ENCODE peak calls at places on chromosomes 7 and 10, in six cellular contexts. H is HepG2, I is K562, L is SK-N-SH, Y is H1, U is GM12878. Z is an unnamed sample. For H3K79me2, the result is how much of the 10 kb centered on the place peaks cover.

GRCh38 chr7:135648235-135648634 is 14.1 kb upstream of the STMP1 start:
- DNase-seq in H (no peak), Y (no peak), L (no peak), I (no peak), U (no peak), Z (no peak)

GRCh38 chr10:15211464-15211979 is 43.0 kb upstream of the NMT2 start:
- DNase-seq in L (no peak), U (no peak), I (no peak), Y (no peak), H (no peak), Z (peak)

GRCh38 chr7:135683609-135684008 is 21.3 kb downstream of the STMP1 start:
- DNase-seq in I (no peak), Y (no peak), L (no peak), U (no peak), H (no peak), Z (no peak)

GRCh38 chr7:146956323-146956722 is 839.7 kb downstream of the CNTNAP2 start:
- DNase-seq in H (no peak), Y (no peak), I (no peak), L (no peak), U (no peak), Z (no peak)

GRCh38 chr7:93941956-93942355 is 20.4 kb downstream of the GNG11 start:
- DNase-seq in Y (no peak), I (no peak), H (no peak), L (no peak), U (no peak), Z (no peak)

GRCh38 chr10:16809074-16809718 is 8.0 kb downstream of the RSU1 start:
- DNase-seq in U (no peak), I (peak), L (peak), H (peak), Y (peak), Z (peak)

GRCh38 chr7:142671506-142671905 is 77.8 kb upstream of the PRSS1 start:
- DNase-seq in H (no peak), U (no peak), I (no peak), L (no peak), Y (no peak), Z (no peak)

GRCh38 chr7:80851896-80852476 is 66.9 kb downstream of the SEMA3C start:
- DNase-seq in H (peak), L (no peak), U (no peak), Y (no peak), I (no peak), Z (no peak)

GRCh38 chr10:72276013-72276387 is 2.3 kb downstream of the DDIT4 start:
- DNase-seq in I (peak), L (no peak), Y (no peak), U (no peak), H (no peak), Z (peak)

GRCh38 chr7:136741941-136742340 is 126.5 kb upstream of the CHRM2 start:
- DNase-seq in U (no peak), L (no peak), I (no peak), H (no peak), Y (no peak), Z (no peak)

GRCh38 chr7:136698977-136699376 is 169.5 kb upstream of the CHRM2 start:
- DNase-seq in L (no peak), I (no peak), U (no peak), Y (no peak), H (no peak), Z (no peak)

GRCh38 chr10:86979977-86980448 is 11.7 kb downstream of the ADIRF start:
- DNase-seq in L (no peak), I (no peak), H (no peak), Y (no peak), U (no peak), Z (no peak)

GRCh38 chr10:63976538-63976937 is 455.3 kb downstream of the REEP3 start:
- DNase-seq in U (no peak), Y (peak), I (peak), H (peak), L (peak), Z (peak)

GRCh38 chr7:115511330-115511729 is 519.2 kb downstream of the TFEC start:
- DNase-seq in H (no peak), L (no peak), U (no peak), I (no peak), Y (no peak), Z (no peak)

GRCh38 chr10:11148638-11149037 is 131.0 kb downstream of the CELF2 start:
- DNase-seq in I (peak), Y (no peak), L (no peak), H (no peak), U (no peak), Z (no peak)

GRCh38 chr10:11150876-11151275 is 133.2 kb downstream of the CELF2 start:
- DNase-seq in U (no peak), H (no peak), Y (no peak), I (no peak), L (no peak), Z (no peak)

GRCh38 chr10:11148131-11148530 is 130.5 kb downstream of the CELF2 start:
- DNase-seq in Y (no peak), I (no peak), H (no peak), U (no peak), L (no peak), Z (no peak)

GRCh38 chr10:11149499-11149898 is 131.8 kb downstream of the CELF2 start:
- DNase-seq in H (no peak), U (no peak), I (peak), L (no peak), Y (no peak), Z (no peak)

GRCh38 chr10:11150255-11150731 is 132.6 kb downstream of the CELF2 start:
- DNase-seq in L (no peak), Y (no peak), I (peak), U (no peak), H (no peak), Z (no peak)
- H3K79me2 ChIP-seq in L (under half), Y (under half), I (under half), U (under half), H (under half), Z (under half)

GRCh38 chr7:25643770-25644394 is 415.6 kb upstream of the NPVF start:
- DNase-seq in I (peak), L (no peak), U (no peak), H (no peak), Y (no peak), Z (no peak)

GRCh38 chr7:25643285-25643684 is 415.0 kb upstream of the NPVF start:
- DNase-seq in I (no peak), Y (no peak), U (no peak), L (no peak), H (no peak), Z (no peak)

GRCh38 chr7:25642849-25643248 is 414.6 kb upstream of the NPVF start:
- DNase-seq in U (no peak), Y (no peak), I (no peak), H (no peak), L (no peak), Z (no peak)

GRCh38 chr7:25647007-25647406 is 418.7 kb upstream of the NPVF start:
- DNase-seq in Y (no peak), U (no peak), H (no peak), L (no peak), I (peak), Z (no peak)

DNA sequence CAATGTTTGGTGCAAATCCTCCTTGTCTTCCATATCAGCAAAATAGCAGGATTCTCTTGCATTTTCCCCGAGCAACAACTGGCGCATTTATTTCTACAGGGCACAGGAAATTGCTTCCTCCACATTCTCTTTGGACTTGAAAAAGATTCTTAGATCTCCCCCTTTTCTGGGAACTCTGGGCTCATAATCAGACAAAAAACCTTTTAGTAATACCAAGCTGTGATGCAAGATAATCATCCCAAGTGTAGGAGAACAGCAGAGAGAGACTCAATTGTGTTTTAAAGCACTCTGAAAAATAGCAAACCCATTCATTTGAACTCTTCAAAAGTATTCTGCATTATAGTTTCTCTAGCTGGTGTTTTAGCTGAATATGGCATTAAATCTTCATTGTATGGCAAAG is 419.6 kb upstream of the NPVF start:
- DNase-seq in L (no peak), Y (no peak), U (no peak), H (no peak), I (peak), Z (no peak)
- TF ChIP-seq YY1 in L (no peak), Y (no peak), U (no peak), H (no peak), I (no peak), Z (no peak)

GRCh38 chr7:92695308-92696261 is 105.4 kb upstream of the FAM133B start:
- DNase-seq in Y (peak), U (no peak), H (peak), L (no peak), I (peak), Z (peak)

GRCh38 chr7:92696584-92696983 is 106.4 kb upstream of the FAM133B start:
- DNase-seq in Y (no peak), L (no peak), H (no peak), U (no peak), I (no peak), Z (no peak)

GRCh38 chr7:92697414-92697813 is 107.2 kb upstream of the FAM133B start:
- DNase-seq in Y (no peak), U (no peak), H (no peak), I (no peak), L (no peak), Z (no peak)

GRCh38 chr7:92698237-92698841 is 108.1 kb upstream of the FAM133B start:
- DNase-seq in Y (no peak), L (peak), H (peak), I (no peak), U (no peak), Z (peak)

GRCh38 chr7:92697012-92697411 is 106.8 kb upstream of the FAM133B start:
- DNase-seq in U (no peak), I (no peak), L (no peak), H (no peak), Y (no peak), Z (no peak)
- H3K79me2 ChIP-seq in U (under half), I (under half), L (half or more), H (under half), Y (under half), Z (under half)

GRCh38 chr7:28354601-28355062 is 57.7 kb upstream of the CREB5 start:
- DNase-seq in U (no peak), I (no peak), Y (no peak), H (no peak), L (no peak), Z (no peak)

GRCh38 chr7:28360739-28361138 is 51.6 kb upstream of the CREB5 start:
- DNase-seq in I (no peak), Y (no peak), H (no peak), U (no peak), L (peak), Z (no peak)

GRCh38 chr7:28356619-28357018 is 55.7 kb upstream of the CREB5 start:
- DNase-seq in Y (no peak), H (no peak), L (peak), U (no peak), I (no peak), Z (no peak)

GRCh38 chr7:28355553-28356319 is 56.6 kb upstream of the CREB5 start:
- DNase-seq in H (no peak), Y (no peak), L (no peak), U (no peak), I (no peak), Z (no peak)

GRCh38 chr7:28358423-28358868 is 53.9 kb upstream of the CREB5 start:
- DNase-seq in L (no peak), Y (no peak), H (no peak), I (no peak), U (no peak), Z (peak)
- TF ChIP-seq YY1 in L (peak), Y (no peak), H (no peak), I (no peak), U (no peak), Z (no peak)

GRCh38 chr7:74476546-74477095 is 22.9 kb downstream of the GTF2IRD1 start:
- DNase-seq in I (no peak), U (no peak), L (peak), H (no peak), Y (no peak), Z (no peak)
- H3K79me2 ChIP-seq in I (under half), U (under half), L (half or more), H (under half), Y (under half), Z (under half)

GRCh38 chr7:50633414-50633710 is 68.2 kb upstream of the DDC start:
- DNase-seq in Y (no peak), I (no peak), U (no peak), L (no peak), H (no peak), Z (no peak)

GRCh38 chr7:50631639-50632038 is 66.4 kb upstream of the DDC start:
- DNase-seq in Y (no peak), I (no peak), H (no peak), L (no peak), U (no peak), Z (no peak)

GRCh38 chr7:50634378-50634777 is 69.2 kb upstream of the DDC start:
- DNase-seq in L (no peak), I (no peak), U (no peak), H (no peak), Y (no peak), Z (no peak)

GRCh38 chr7:50631100-50631499 is 65.9 kb upstream of the DDC start:
- DNase-seq in U (no peak), L (no peak), Y (no peak), I (no peak), H (no peak), Z (no peak)

DNA sequence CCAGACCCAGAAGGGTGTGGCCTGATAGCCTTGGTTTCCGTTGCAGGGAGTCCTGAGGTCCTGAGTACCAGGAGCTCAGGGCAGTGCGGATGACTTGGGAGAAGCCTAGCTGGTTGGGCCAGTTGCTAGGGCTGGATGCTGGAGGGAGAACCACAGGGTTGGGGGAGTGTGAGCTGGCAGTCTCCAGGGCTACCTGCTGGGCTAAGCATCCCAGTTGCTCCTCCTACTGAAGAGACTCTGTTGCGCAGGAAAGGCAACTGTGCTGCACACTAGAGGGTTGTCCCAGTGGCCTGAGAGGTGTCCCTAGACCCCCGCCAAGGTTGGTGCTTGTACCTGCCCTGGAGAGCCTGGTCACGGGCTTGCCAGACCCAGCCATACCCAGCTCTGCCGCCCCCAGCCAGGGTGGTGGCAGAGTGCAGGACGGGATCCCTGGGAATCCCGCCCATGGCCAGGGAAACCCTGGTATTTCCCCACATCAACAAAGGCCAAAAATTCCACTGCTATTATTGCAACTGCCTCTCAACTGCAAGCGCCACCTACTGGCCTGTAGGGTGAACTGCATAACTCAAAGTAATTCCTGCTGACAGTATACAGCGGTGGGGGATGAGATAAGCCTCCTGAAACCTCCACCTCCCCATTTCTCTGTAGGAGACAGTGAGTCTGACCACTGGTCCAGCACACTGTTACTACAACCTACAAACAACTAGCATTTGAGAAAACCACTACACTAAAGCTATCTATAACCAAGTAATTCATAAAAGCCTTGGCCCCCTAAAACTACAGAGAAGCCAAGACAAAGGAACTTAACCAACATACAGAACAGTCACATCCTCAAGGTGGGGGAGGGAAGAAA is 67.6 kb upstream of the DDC start:
- DNase-seq in I (peak), Y (peak), U (no peak), H (peak), L (peak), Z (peak)
- TF ChIP-seq YY1 in I (no peak), Y (peak), U (peak), H (no peak), L (no peak), Z (no peak)

DNA sequence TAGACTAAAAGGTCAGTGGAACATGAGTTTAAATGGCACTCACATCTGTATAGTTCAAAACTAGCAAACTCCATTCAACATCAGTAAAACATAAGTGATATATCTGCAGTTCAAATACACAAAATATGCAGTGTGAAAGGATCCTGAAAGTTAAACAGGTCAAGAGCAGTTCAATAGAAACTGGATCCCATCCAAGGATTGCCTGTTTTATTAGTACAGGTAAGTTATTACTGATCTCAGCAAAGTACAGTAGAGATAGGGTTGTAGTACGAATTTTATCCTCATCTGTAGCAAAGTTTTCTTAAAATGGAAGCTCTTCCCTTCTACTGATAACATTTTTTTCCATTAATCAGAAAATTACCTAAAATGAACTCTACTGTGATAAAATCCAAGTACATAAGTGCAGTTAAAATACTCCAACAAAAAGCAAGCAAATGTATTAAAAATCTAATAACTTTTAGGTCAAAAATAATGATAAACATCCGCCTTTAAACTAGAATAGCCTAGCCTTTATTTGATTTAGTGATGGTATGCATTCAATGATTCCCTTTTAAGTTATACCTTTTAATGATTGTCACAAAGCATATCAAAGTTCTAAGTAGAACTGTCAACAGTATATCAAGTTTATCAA is 2.2 kb downstream of the ZNF800 start:
- DNase-seq in Y (no peak), U (no peak), I (no peak), L (no peak), H (no peak), Z (no peak)
- H3K79me2 ChIP-seq in Y (under half), U (half or more), I (half or more), L (half or more), H (under half), Z (half or more)

GRCh38 chr10:77041636-77042258 is 595.9 kb downstream of the KCNMA1 start:
- DNase-seq in L (peak), H (no peak), I (no peak), Y (peak), U (no peak), Z (no peak)
- TF ChIP-seq YY1 in L (no peak), H (no peak), I (no peak), Y (no peak), U (no peak), Z (no peak)

Z was measured in HCT116.